ENCODE peak calls at places on chromosome 1, in seven cellular contexts. Q, A, Z, C, B, V and F are unnamed samples.

GRCh38 chr1:54973205-54973921 is 7.1 kb upstream of the TMEM61 start:
- DNase-seq in Q (peak), A (no peak), Z (no peak), C (peak), B (no peak), V (peak), F (peak)

GRCh38 chr1:94765958-94766357 is 54.2 kb upstream of the SLC44A3 start:
- DNase-seq in Q (no peak), A (no peak), Z (no peak), C (peak), B (no peak), V (no peak), F (no peak)

GRCh38 chr1:10696977-10697376 is 99.5 kb downstream of the CASZ1 start:
- DNase-seq in Q (no peak), A (no peak), Z (no peak), C (peak), B (no peak), V (no peak), F (no peak)

GRCh38 chr1:90357980-90358379 is 359.1 kb downstream of the BARHL2 start:
- DNase-seq in Q (no peak), A (no peak), Z (no peak), C (no peak), B (no peak), V (no peak), F (no peak)

GRCh38 chr1:203103201-203103600 is 17.4 kb upstream of the MYOG start:
- DNase-seq in Q (no peak), A (no peak), Z (no peak), C (no peak), B (no peak), V (no peak), F (no peak)

GRCh38 chr1:221035680-221036153 is 156.5 kb downstream of the HLX start:
- DNase-seq in Q (no peak), A (no peak), Z (no peak), C (peak), B (no peak), V (no peak), F (no peak)

GRCh38 chr1:18530567-18531502 is 50.1 kb downstream of the KLHDC7A start:
- DNase-seq in Q (no peak), A (peak), Z (peak), C (no peak), B (no peak), V (no peak), F (no peak)

GRCh38 chr1:166950156-166950555 is 25.2 kb downstream of the ILDR2 start:
- DNase-seq in Q (no peak), A (peak), Z (no peak), C (no peak), B (no peak), V (no peak), F (peak)

GRCh38 chr1:183942933-183943693 is 94.4 kb downstream of the COLGALT2 start:
- DNase-seq in Q (no peak), A (no peak), Z (peak), C (peak), B (peak), V (no peak), F (peak)

GRCh38 chr1:95364546-95364945 is 130.5 kb downstream of the RWDD3 start:
- DNase-seq in Q (no peak), A (no peak), Z (no peak), C (no peak), B (no peak), V (no peak), F (no peak)

GRCh38 chr1:6041432-6042062 is 4.1 kb upstream of the KCNAB2 start:
- DNase-seq in Q (peak), A (peak), Z (peak), C (no peak), B (no peak), V (no peak), F (peak)
- TF ChIP-seq CTCF in Q (peak), A (peak), Z (peak), C (peak), B (peak), V (peak), F (peak)

DNA sequence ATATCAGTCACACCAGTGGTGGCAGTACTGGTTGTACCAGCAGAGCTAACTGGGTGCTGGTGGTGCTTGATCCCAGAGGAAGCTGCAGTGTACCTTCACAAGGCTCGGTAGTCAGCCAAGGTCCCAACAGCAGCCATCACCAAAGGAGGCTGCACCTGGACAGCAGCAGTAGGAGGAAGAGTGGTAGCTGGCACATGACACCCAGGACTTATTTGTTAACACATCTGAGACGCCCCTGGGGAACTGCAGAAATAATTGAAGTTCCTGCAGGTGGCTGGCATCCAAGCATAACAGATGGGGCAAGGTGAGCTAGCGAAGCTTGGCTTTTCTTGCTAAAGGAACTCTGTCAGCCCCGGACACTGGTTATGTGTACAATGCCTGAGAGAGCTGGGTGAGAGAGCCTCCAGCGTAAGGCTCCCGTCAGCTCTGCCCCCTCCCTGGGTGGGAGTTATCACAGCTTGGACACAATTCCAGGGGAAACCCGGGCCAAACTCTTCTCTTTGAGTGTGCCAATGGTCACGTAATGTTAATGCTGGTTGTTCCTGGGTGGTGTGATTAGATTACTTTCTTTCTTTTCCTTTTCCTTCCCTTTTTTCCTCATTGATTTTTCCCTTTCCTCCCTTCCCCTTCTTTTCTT is 29.1 kb upstream of the PARP1 start:
- DNase-seq in Q (no peak), A (no peak), Z (no peak), C (no peak), B (no peak), V (no peak), F (no peak)
- TF ChIP-seq CTCF in Q (no peak), A (no peak), Z (no peak), C (no peak), B (no peak), V (no peak), F (no peak)

GRCh38 chr1:39088658-39089057 is 62.5 kb downstream of the NDUFS5 start:
- DNase-seq in Q (no peak), A (no peak), Z (no peak), C (no peak), B (no peak), V (no peak), F (no peak)
- TF ChIP-seq CTCF in Q (no peak), A (no peak), Z (no peak), C (no peak), B (no peak), V (no peak), F (no peak)

GRCh38 chr1:247373721-247374141 is 42.1 kb upstream of the ZNF496 start:
- DNase-seq in Q (no peak), A (peak), Z (peak), C (peak), B (peak), V (peak), F (peak)
- TF ChIP-seq CTCF in Q (no peak), A (peak), Z (peak), C (peak), B (no peak), V (peak), F (no peak)

GRCh38 chr1:46747683-46748288 is 28.9 kb upstream of the EFCAB14 start:
- DNase-seq in Q (peak), A (peak), Z (peak), C (peak), B (peak), V (peak), F (peak)
- TF ChIP-seq CTCF in Q (peak), A (peak), Z (peak), C (peak), B (no peak), V (peak), F (peak)